ENCODE peak calls at places on chromosomes 13 and 19, in five cellular contexts. G is tibial artery; N is stomach; C is GM13976; F is CD4-positive, alpha-beta T cell. P is an unnamed sample.

GRCh38 chr19:13132471-13133166 is 14.6 kb downstream of the NACC1 start:
- DNase-seq in F (no peak), N (no peak), G (no peak), C (no peak), P (no peak)

GRCh38 chr19:36418287-36419001 is at the start of gene ZFP82:
- DNase-seq in N (peak), F (peak), C (peak), G (peak), P (peak)

GRCh38 chr13:20198781-20199180 is 6.0 kb upstream of the GJB2 start:
- DNase-seq in G (no peak), N (no peak), F (no peak), C (no peak), P (no peak)

GRCh38 chr19:39671739-39672363 is 16.1 kb downstream of the LGALS16 start:
- DNase-seq in C (peak), G (no peak), F (peak), N (peak), P (peak)

GRCh38 chr19:39126593-39127187 is 1.1 kb downstream of the PAK4 start:
- DNase-seq in G (no peak), N (peak), F (no peak), C (no peak), P (no peak)

GRCh38 chr19:55647732-55648656 is at the start of gene CCDC106:
- DNase-seq in N (peak), G (no peak), C (peak), F (no peak), P (peak)

GRCh38 chr19:46970815-46971214 is 48.8 kb upstream of the NPAS1 start:
- DNase-seq in N (no peak), F (no peak), G (no peak), C (no peak), P (no peak)

GRCh38 chr13:79267560-79267959 is 138.5 kb downstream of the RBM26 start:
- DNase-seq in C (no peak), N (no peak), G (no peak), F (no peak), P (no peak)

GRCh38 chr13:113550453-113550852 is 34.1 kb upstream of the TFDP1 start:
- DNase-seq in G (peak), C (no peak), N (no peak), F (no peak), P (no peak)

GRCh38 chr13:24727731-24728601 is 36.0 kb upstream of the RNF17 start:
- DNase-seq in N (peak), F (peak), C (peak), G (peak), P (peak)

GRCh38 chr13:40060318-40061007 is 405.0 kb downstream of the COG6 start:
- DNase-seq in N (peak), C (peak), G (no peak), F (no peak), P (no peak)

GRCh38 chr19:5949792-5950305 is 28.1 kb downstream of the RANBP3 start:
- DNase-seq in N (peak), F (peak), G (no peak), C (no peak), P (no peak)

GRCh38 chr13:38530492-38530891 is 156.4 kb upstream of the FREM2 start:
- DNase-seq in G (no peak), C (peak), F (no peak), N (no peak), P (no peak)

GRCh38 chr19:40217027-40217810 is 965 bp downstream of the TTC9B start:
- DNase-seq in N (peak), F (no peak), C (no peak), G (no peak), P (no peak)

GRCh38 chr13:27708325-27708724 is 84.0 kb upstream of the GSX1 start:
- DNase-seq in N (no peak), F (no peak), C (no peak), G (no peak), P (no peak)

GRCh38 chr19:2013683-2013961 is 1.9 kb downstream of the BTBD2 start:
- DNase-seq in F (no peak), G (no peak), N (no peak), C (no peak), P (no peak)

GRCh38 chr13:40058757-40059236 is 403.3 kb downstream of the COG6 start:
- DNase-seq in F (no peak), G (no peak), C (no peak), N (no peak), P (no peak)

GRCh38 chr13:50208826-50209335 is 193.6 kb downstream of the KCNRG start:
- DNase-seq in N (peak), G (peak), C (peak), F (no peak), P (peak)

GRCh38 chr13:52599037-52599852 is 43.0 kb upstream of the HNRNPA1L2 start:
- DNase-seq in C (no peak), F (no peak), N (no peak), G (no peak), P (no peak)

GRCh38 chr19:28883241-28883693 is 329.7 kb downstream of the UQCRFS1 start:
- DNase-seq in F (no peak), G (no peak), C (no peak), N (no peak), P (no peak)

GRCh38 chr19:28878862-28879566 is 333.9 kb downstream of the UQCRFS1 start:
- DNase-seq in G (no peak), C (peak), F (peak), N (peak), P (peak)

GRCh38 chr19:28882818-28883217 is 330.1 kb downstream of the UQCRFS1 start:
- DNase-seq in C (no peak), G (no peak), N (no peak), F (no peak), P (no peak)

GRCh38 chr19:28880735-28881401 is 332.1 kb downstream of the UQCRFS1 start:
- DNase-seq in C (no peak), F (no peak), G (no peak), N (no peak), P (no peak)

DNA sequence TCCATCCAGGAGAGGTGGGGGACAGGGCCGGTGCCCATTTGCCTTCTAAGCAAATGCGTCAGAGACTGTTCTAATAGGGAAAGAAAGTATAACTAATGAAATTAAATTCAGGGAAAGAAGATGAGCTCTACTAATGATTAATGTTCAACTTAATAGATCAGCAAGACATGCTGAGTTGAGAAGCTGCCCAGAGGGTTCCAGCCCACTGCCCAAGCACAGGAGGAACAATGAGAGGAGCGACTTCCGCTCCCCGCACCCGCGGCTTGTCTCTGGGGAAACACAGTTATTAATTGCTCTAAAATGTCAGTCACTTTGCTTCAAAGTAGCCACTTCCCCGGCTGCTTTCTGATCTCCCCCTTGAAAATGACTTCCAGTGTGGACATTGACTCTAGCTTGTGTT is 331.3 kb downstream of the UQCRFS1 start:
- DNase-seq in G (no peak), F (no peak), C (no peak), N (no peak), P (no peak)
- TF ChIP-seq CTCF in G (no peak), F (no peak), C (no peak), N (no peak), P (no peak)

GRCh38 chr13:97005631-97006262 is 11.5 kb upstream of the OXGR1 start:
- DNase-seq in N (no peak), G (no peak), F (no peak), C (no peak), P (no peak)
- TF ChIP-seq CTCF in N (no peak), G (no peak), F (no peak), C (no peak), P (no peak)

GRCh38 chr19:45753548-45753947 is 15.5 kb downstream of the SIX5 start:
- DNase-seq in C (peak), N (no peak), F (no peak), G (no peak), P (no peak)
- TF ChIP-seq CTCF in C (no peak), N (no peak), F (no peak), G (no peak), P (no peak)

DNA sequence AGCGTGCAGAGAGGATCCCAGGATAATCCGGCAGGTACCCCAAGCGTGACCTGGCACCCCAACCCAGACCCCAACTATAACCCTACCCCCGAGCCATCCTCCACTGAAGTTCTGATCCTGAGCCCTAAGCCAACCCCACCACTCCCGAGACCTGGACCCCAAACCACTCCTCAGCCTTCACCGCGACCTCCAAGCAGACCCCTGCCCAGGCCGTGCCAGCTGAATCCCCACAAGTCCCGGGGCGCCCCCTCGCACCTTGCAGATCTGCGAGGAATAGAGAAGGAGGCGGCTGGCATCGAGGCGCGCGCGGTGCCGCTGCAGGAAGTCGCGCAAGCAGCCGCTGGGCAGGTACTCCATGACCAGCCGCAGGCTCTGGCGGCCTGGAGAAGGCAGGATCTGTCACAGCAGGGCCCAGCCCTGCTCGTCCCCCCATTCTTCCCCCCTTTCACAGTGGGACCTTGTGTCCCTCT is 10.1 kb upstream of the INSL3 start:
- DNase-seq in C (no peak), F (no peak), N (no peak), G (no peak), P (no peak)
- TF ChIP-seq CTCF in C (no peak), F (no peak), N (no peak), G (no peak), P (no peak)